ENCODE peak calls at places on chromosomes 1 and 21, in eight cellular contexts. V is pancreas, B is GM23338, T is neuronal stem cell, O is aorta, N is small intestine, A is OCI-LY7, P is hepatocyte. S is an unnamed sample. For H3K36me3, the result is how much of the 10 kb centered on the place peaks cover.

GRCh38 chr1:208200116-208200515 is 44.1 kb downstream of the PLXNA2 start:
- DNase-seq in N (no peak), T (no peak), O (no peak), V (no peak), A (no peak), P (no peak), B (no peak), S (no peak)

GRCh38 chr1:212515329-212515760 is 82.6 kb downstream of the NENF start:
- DNase-seq in T (peak), N (no peak), A (no peak), B (peak), P (no peak), V (no peak), O (no peak), S (no peak)

GRCh38 chr1:223653015-223653414 is 12.5 kb downstream of the CAPN8 start:
- DNase-seq in O (no peak), A (no peak), N (no peak), T (no peak), B (peak), V (no peak), P (no peak), S (no peak)

GRCh38 chr1:160707171-160708109 is 4.2 kb downstream of the CD48 start:
- DNase-seq in T (no peak), N (peak), P (no peak), A (peak), B (no peak), O (no peak), V (no peak), S (no peak)

GRCh38 chr21:39103689-39104088 is 79.6 kb downstream of the PSMG1 start:
- DNase-seq in P (no peak), T (no peak), B (no peak), A (no peak), O (no peak), V (no peak), N (no peak), S (peak)

GRCh38 chr1:32137111-32137510 is 29.3 kb downstream of the KPNA6 start:
- DNase-seq in V (no peak), N (no peak), T (no peak), B (no peak), O (no peak), A (no peak), P (no peak), S (no peak)

GRCh38 chr1:224616761-224617409 is 768 bp downstream of the CNIH3 start:
- DNase-seq in V (no peak), T (peak), O (no peak), N (no peak), B (peak), P (no peak), A (no peak), S (no peak)

GRCh38 chr1:113615425-113615824 is 143.9 kb downstream of the PHTF1 start:
- DNase-seq in P (no peak), A (no peak), O (no peak), N (no peak), T (no peak), V (no peak), B (no peak), S (peak)

GRCh38 chr21:43958364-43959158 is 53.5 kb upstream of the TRAPPC10 start:
- DNase-seq in P (no peak), V (no peak), N (no peak), T (no peak), A (no peak), O (no peak), B (no peak), S (no peak)

GRCh38 chr1:41122148-41122547 is 100.6 kb upstream of the SLFNL1 start:
- DNase-seq in A (no peak), N (no peak), B (no peak), V (no peak), O (no peak), T (no peak), P (no peak), S (no peak)

GRCh38 chr1:212595787-212596714 is 12.5 kb upstream of the ATF3 start:
- DNase-seq in N (peak), V (no peak), B (peak), A (peak), P (peak), O (no peak), T (no peak), S (peak)

GRCh38 chr1:166859597-166859996 is 16.5 kb downstream of the TADA1 start:
- DNase-seq in B (peak), P (no peak), V (no peak), T (no peak), A (peak), N (no peak), O (no peak), S (no peak)

GRCh38 chr1:9235123-9235513 is 544 bp downstream of the H6PD start:
- DNase-seq in A (no peak), B (peak), N (peak), T (no peak), V (no peak), O (no peak), P (no peak), S (peak)

GRCh38 chr1:217135569-217135915 is 412.3 kb upstream of the ESRRG start:
- DNase-seq in P (no peak), T (no peak), N (no peak), B (peak), V (peak), O (no peak), A (no peak), S (peak)

GRCh38 chr1:7940034-7940433 is 605 bp downstream of the TNFRSF9 start:
- DNase-seq in P (no peak), B (no peak), T (no peak), A (no peak), O (no peak), V (no peak), N (no peak), S (no peak)

GRCh38 chr1:67214420-67215174 is 48.3 kb downstream of the IL23R start:
- DNase-seq in O (no peak), T (no peak), A (peak), N (peak), P (peak), B (peak), V (no peak), S (peak)

GRCh38 chr21:17340081-17340480 is 172.8 kb upstream of the CXADR start:
- DNase-seq in A (no peak), V (no peak), O (no peak), N (no peak), T (no peak), B (no peak), P (no peak), S (no peak)

DNA sequence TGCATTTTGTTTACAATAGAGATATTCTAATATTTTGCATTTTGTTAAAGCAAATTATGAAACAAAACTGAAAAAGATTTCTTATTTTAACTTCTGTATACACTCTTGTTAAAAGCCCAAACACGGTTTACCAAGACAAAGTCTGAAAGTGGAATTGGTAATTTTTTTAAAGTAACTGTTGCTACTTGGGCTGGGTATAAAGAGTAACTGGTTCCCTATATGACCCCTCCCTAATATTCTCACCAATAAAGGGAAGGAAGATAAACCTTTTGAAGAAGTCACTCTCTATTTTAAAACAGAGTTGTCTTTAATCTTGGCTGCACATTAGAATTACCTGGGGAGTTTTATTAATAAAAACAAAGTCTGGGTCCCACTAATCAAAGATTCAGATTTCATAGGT is 27.4 kb downstream of the ARHGAP29 start:
- DNase-seq in V (no peak), B (no peak), A (no peak), O (no peak), P (no peak), N (no peak), T (no peak), S (no peak)
- H3K36me3 ChIP-seq in V (under half), B (under half), A (under half), O (under half), P (under half), N (under half), T (under half), S (under half)

DNA sequence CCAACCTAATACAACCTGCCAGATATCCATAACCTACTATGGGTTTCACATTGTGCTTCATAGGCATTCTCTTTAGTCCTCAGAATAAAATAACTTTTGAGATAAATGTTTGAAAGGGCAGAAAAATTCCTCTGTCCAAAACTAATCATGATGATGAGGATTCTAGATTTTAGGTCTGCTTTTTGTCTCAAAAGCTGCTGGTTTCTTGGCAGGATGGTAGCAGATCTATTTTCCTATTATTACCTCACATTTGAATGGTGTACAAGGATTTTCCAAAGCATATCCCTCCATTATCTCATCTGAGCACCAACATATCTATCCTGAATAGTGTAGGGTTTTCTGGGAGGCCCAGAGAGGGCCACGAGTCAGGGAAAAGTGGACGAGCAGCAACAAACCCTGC is 202.0 kb downstream of the PLPP3 start:
- DNase-seq in N (no peak), A (no peak), P (no peak), B (no peak), V (no peak), O (no peak), T (no peak), S (no peak)
- H3K36me3 ChIP-seq in N (under half), A (under half), P (under half), B (under half), V (under half), O (under half), T (under half), S (under half)

GRCh38 chr1:245550702-245551008 is 395.9 kb downstream of the KIF26B start:
- DNase-seq in P (no peak), B (no peak), A (no peak), V (no peak), T (no peak), N (no peak), O (no peak), S (no peak)

GRCh38 chr1:245552331-245552730 is 397.5 kb downstream of the KIF26B start:
- DNase-seq in T (no peak), N (no peak), V (no peak), A (no peak), P (no peak), B (no peak), O (no peak), S (no peak)

GRCh38 chr1:245556057-245556456 is 401.3 kb downstream of the KIF26B start:
- DNase-seq in B (no peak), V (no peak), O (no peak), P (no peak), N (no peak), T (no peak), A (no peak), S (no peak)

GRCh38 chr1:245549981-245550701 is 395.4 kb downstream of the KIF26B start:
- DNase-seq in N (no peak), P (no peak), V (no peak), T (no peak), O (no peak), A (no peak), B (peak), S (peak)

GRCh38 chr1:245551536-245551935 is 396.8 kb downstream of the KIF26B start:
- DNase-seq in P (no peak), T (no peak), A (no peak), N (no peak), O (no peak), V (no peak), B (no peak), S (no peak)
- H3K36me3 ChIP-seq in P (under half), T (under half), A (under half), N (under half), O (under half), V (under half), B (under half), S (under half)

GRCh38 chr1:230894032-230894431 is 25.7 kb upstream of the C1orf198 start:
- DNase-seq in V (no peak), O (no peak), T (no peak), A (no peak), B (no peak), P (no peak), N (no peak), S (no peak)
- H3K36me3 ChIP-seq in V (under half), O (under half), T (under half), A (under half), B (under half), P (under half), N (under half), S (under half)

DNA sequence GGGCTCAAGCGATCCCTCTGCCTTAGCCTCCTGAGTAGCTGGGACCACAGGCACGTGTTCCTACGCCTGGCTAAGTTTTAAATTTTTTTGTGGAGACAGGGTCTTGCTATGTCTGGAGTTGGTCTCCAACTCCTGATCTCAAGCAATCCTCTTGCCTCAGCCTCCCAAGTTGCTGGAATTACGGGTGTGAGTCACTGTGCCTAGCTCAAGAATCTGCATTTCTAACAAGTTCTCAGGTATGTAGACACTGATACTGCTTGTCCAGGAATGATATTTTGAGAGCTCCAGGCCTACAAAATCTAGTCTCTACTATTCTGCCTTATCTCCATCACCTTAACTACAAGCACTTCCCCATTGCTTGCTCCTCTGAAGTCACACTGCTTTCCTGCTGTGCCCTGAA is 22.3 kb downstream of the ANGPTL7 start:
- DNase-seq in N (no peak), A (no peak), B (no peak), T (no peak), P (no peak), V (no peak), O (no peak), S (no peak)
- H3K36me3 ChIP-seq in N (under half), A (half or more), B (half or more), T (half or more), P (under half), V (under half), O (under half), S (half or more)

GRCh38 chr1:207069858-207070506 is 16.9 kb downstream of the PFKFB2 start:
- DNase-seq in V (no peak), P (no peak), T (no peak), B (no peak), N (no peak), A (no peak), O (no peak), S (no peak)

GRCh38 chr1:207070811-207071210 is 17.7 kb downstream of the PFKFB2 start:
- DNase-seq in O (no peak), N (no peak), A (no peak), P (no peak), T (no peak), B (no peak), V (no peak), S (no peak)

GRCh38 chr1:207067185-207067584 is 14.1 kb downstream of the PFKFB2 start:
- DNase-seq in P (no peak), N (peak), V (no peak), B (no peak), A (no peak), O (no peak), T (no peak), S (no peak)

GRCh38 chr1:207067695-207068094 is 14.6 kb downstream of the PFKFB2 start:
- DNase-seq in P (no peak), V (no peak), A (no peak), O (no peak), B (no peak), N (peak), T (no peak), S (no peak)

GRCh38 chr1:207069059-207069458 is 16.0 kb downstream of the PFKFB2 start:
- DNase-seq in B (no peak), N (no peak), O (no peak), T (no peak), V (no peak), A (no peak), P (no peak), S (no peak)
- H3K36me3 ChIP-seq in B (under half), N (under half), O (under half), T (under half), V (under half), A (under half), P (under half), S (half or more)

DNA sequence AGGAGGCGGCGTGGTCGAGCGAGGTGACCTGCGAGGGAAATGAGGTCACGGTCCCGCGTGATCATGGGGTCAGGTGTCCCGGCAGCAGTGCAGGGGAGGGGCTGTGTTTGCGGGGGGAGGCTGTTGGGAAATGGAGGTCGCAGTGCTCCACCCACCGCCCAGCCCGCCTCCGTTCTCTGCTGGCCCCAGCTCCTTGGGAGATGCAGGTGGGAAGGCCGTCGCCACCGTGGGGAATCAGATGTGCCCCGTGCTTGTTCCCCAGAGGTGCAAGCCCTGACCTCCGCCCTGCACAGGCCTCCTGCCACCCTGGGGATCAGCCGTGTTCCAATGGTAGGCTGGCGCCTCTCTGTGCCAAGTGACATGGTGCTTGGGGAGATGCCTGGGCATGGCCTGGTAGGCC is 95.7 kb downstream of the PRDM16 start:
- DNase-seq in O (no peak), N (no peak), B (no peak), P (no peak), A (no peak), V (no peak), T (no peak), S (no peak)
- H3K36me3 ChIP-seq in O (under half), N (under half), B (under half), P (under half), A (under half), V (under half), T (under half), S (under half)

GRCh38 chr21:33763573-33763881 is 121.2 kb downstream of the ITSN1 start:
- DNase-seq in V (no peak), T (no peak), N (no peak), A (no peak), O (no peak), P (no peak), B (no peak), S (no peak)
- H3K36me3 ChIP-seq in V (under half), T (half or more), N (under half), A (under half), O (under half), P (under half), B (under half), S (under half)

DNA sequence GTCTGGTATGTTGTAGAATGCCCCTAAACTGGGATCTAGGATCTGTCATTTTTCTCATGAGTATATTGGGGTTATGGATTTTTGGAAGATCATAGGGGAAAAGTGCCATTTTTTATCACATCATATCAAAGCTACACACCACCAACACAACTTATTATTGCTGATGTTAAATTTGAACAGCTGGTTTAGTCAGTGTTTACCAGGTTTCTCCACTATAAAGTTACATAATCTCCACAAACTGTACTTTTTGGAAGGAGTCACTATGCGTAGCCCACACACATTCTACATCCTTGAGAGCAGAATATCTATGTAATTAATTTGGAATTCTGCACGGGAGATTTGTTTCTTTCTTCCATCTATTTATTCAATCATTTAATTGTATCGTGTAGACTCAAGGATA is 35.2 kb downstream of the RC3H1 start:
- DNase-seq in N (no peak), P (no peak), V (no peak), B (no peak), T (no peak), O (no peak), A (no peak), S (no peak)
- H3K36me3 ChIP-seq in N (under half), P (under half), V (under half), B (under half), T (half or more), O (under half), A (half or more), S (half or more)

S was measured in adipocyte.